ENCODE peak calls at places on chromosome 5, in seven cellular contexts. O is heart right ventricle, S is upper lobe of right lung, H is foreskin keratinocyte, F is aorta, U is heart left ventricle, V is pancreas. J is an unnamed sample.

GRCh38 chr5:58145397-58145796 is 314.5 kb downstream of the PLK2 start:
- ATAC-seq in O (no peak), S (no peak), H (no peak), F (no peak), U (no peak), V (no peak), J (no peak)

GRCh38 chr5:169760229-169760628 is 123.2 kb downstream of the DOCK2 start:
- ATAC-seq in O (no peak), S (no peak), H (no peak), F (no peak), U (no peak), V (no peak), J (no peak)

GRCh38 chr5:105739732-105740131 is 1931.0 kb downstream of the EFNA5 start:
- ATAC-seq in O (no peak), S (no peak), H (no peak), F (no peak), U (no peak), V (no peak), J (no peak)

GRCh38 chr5:172740483-172741205 is 30.4 kb downstream of the DUSP1 start:
- ATAC-seq in O (peak), S (peak), H (peak), F (peak), U (peak), V (peak), J (peak)

GRCh38 chr5:180785151-180785781 is 17.3 kb downstream of the MGAT1 start:
- ATAC-seq in O (peak), S (peak), H (peak), F (peak), U (peak), V (peak), J (peak)

GRCh38 chr5:64166201-64166959 is 737 bp downstream of the RNF180 start:
- ATAC-seq in O (peak), S (no peak), H (no peak), F (peak), U (peak), V (peak), J (peak)

GRCh38 chr5:142717582-142718215 is 31.8 kb upstream of the FGF1 start:
- ATAC-seq in O (peak), S (peak), H (no peak), F (peak), U (peak), V (peak), J (peak)

GRCh38 chr5:35608881-35609779 is 8.5 kb upstream of the SPEF2 start:
- ATAC-seq in O (no peak), S (no peak), H (no peak), F (no peak), U (no peak), V (no peak), J (no peak)

GRCh38 chr5:38011641-38012188 is 171.9 kb upstream of the GDNF start:
- ATAC-seq in O (no peak), S (no peak), H (no peak), F (no peak), U (no peak), V (no peak), J (no peak)

GRCh38 chr5:95261369-95262175 is 23.3 kb downstream of the MCTP1 start:
- ATAC-seq in O (no peak), S (peak), H (peak), F (peak), U (peak), V (peak), J (no peak)

GRCh38 chr5:64688965-64689364 is 1.3 kb upstream of the SHISAL2B start:
- ATAC-seq in O (no peak), S (no peak), H (no peak), F (no peak), U (no peak), V (no peak), J (no peak)

GRCh38 chr5:127757576-127757975 is 54.4 kb downstream of the CCDC192 start:
- ATAC-seq in O (peak), S (peak), H (peak), F (no peak), U (peak), V (peak), J (peak)

GRCh38 chr5:154868702-154869101 is 10.3 kb downstream of the CNOT8 start:
- ATAC-seq in O (peak), S (peak), H (peak), F (peak), U (peak), V (peak), J (no peak)

GRCh38 chr5:43352131-43352530 is 38.9 kb upstream of the HMGCS1 start:
- ATAC-seq in O (no peak), S (no peak), H (no peak), F (no peak), U (no peak), V (no peak), J (no peak)

GRCh38 chr5:3602713-3603502 is 7.3 kb downstream of the IRX1 start:
- ATAC-seq in O (peak), S (peak), H (peak), F (peak), U (peak), V (peak), J (no peak)

GRCh38 chr5:131272365-131273123 is 8.7 kb downstream of the CDC42SE2 start:
- ATAC-seq in O (no peak), S (no peak), H (no peak), F (no peak), U (no peak), V (no peak), J (no peak)

GRCh38 chr5:179307006-179307800 is 38.1 kb downstream of the ADAMTS2 start:
- ATAC-seq in O (peak), S (peak), H (no peak), F (no peak), U (no peak), V (no peak), J (no peak)

GRCh38 chr5:140381972-140382371 is 19.7 kb upstream of the ANKHD1 start:
- ATAC-seq in O (no peak), S (no peak), H (no peak), F (no peak), U (no peak), V (no peak), J (no peak)

GRCh38 chr5:55231476-55232193 is 1.8 kb downstream of the CCNO start:
- ATAC-seq in O (no peak), S (no peak), H (no peak), F (no peak), U (no peak), V (peak), J (no peak)

GRCh38 chr5:142342128-142342981 is 17.5 kb upstream of the SPRY4 start:
- ATAC-seq in O (peak), S (peak), H (peak), F (no peak), U (peak), V (no peak), J (no peak)

GRCh38 chr5:5331838-5332237 is 90.6 kb upstream of the ICE1 start:
- ATAC-seq in O (no peak), S (no peak), H (no peak), F (no peak), U (no peak), V (no peak), J (no peak)

GRCh38 chr5:119105971-119106370 is 35.1 kb downstream of the DMXL1 start:
- ATAC-seq in O (no peak), S (no peak), H (no peak), F (no peak), U (no peak), V (no peak), J (no peak)

GRCh38 chr5:149855371-149855770 is 89.2 kb downstream of the PDE6A start:
- ATAC-seq in O (no peak), S (no peak), H (no peak), F (no peak), U (no peak), V (no peak), J (no peak)

GRCh38 chr5:53456366-53456765 is 24.1 kb upstream of the FST start:
- ATAC-seq in O (no peak), S (no peak), H (no peak), F (no peak), U (no peak), V (no peak), J (no peak)

GRCh38 chr5:76521240-76521758 is 101.9 kb downstream of the F2RL2 start:
- ATAC-seq in O (no peak), S (peak), H (peak), F (no peak), U (peak), V (peak), J (peak)

GRCh38 chr5:73825219-73825618 is 199.2 kb downstream of the ARHGEF28 start:
- ATAC-seq in O (no peak), S (no peak), H (no peak), F (no peak), U (no peak), V (no peak), J (no peak)
- H3K27ac ChIP-seq in O (no peak), S (no peak), H (no peak), F (peak), U (no peak), V (no peak), J (no peak)

GRCh38 chr5:1887400-1888360 is 5.0 kb upstream of the IRX4 start:
- ATAC-seq in O (peak), S (no peak), H (no peak), F (no peak), U (peak), V (no peak), J (no peak)
- H3K27ac ChIP-seq in O (no peak), S (no peak), H (peak), F (no peak), U (peak), V (no peak), J (no peak)

GRCh38 chr5:191949-192690 is 825 bp downstream of the LRRC14B start:
- ATAC-seq in O (no peak), S (no peak), H (no peak), F (no peak), U (no peak), V (no peak), J (no peak)
- H3K27ac ChIP-seq in O (no peak), S (no peak), H (no peak), F (no peak), U (peak), V (no peak), J (no peak)

DNA sequence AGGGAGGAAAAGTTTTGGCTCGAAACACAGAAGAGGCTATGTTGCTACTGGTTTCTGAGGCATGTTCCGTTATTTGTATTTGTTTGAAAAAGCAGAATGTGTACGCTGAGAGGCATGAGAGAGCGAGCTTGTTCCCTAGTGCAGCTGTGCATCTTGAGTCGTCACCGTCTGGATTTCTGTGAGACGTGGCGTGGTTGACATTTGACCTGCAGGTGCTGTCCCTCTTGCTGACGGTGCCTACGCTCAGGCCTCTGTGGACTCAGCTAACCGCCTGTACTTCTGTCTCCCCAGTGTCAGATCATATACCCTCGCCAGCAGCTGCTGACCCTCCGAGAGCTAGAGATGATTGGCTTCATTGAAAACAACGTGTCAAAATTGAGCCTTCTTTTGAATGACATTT is 21.5 kb downstream of the TRIP13 start:
- ATAC-seq in O (no peak), S (no peak), H (no peak), F (no peak), U (no peak), V (no peak), J (no peak)
- H3K27ac ChIP-seq in O (no peak), S (no peak), H (peak), F (no peak), U (no peak), V (no peak), J (no peak)

GRCh38 chr5:132475531-132475930 is 15.0 kb downstream of the IRF1 start:
- ATAC-seq in O (peak), S (no peak), H (peak), F (no peak), U (peak), V (peak), J (peak)
- H3K27ac ChIP-seq in O (peak), S (peak), H (no peak), F (no peak), U (peak), V (peak), J (no peak)

GRCh38 chr5:41408676-41409443 is 101.5 kb downstream of the PLCXD3 start:
- ATAC-seq in O (peak), S (no peak), H (no peak), F (no peak), U (peak), V (no peak), J (no peak)
- H3K27ac ChIP-seq in O (peak), S (no peak), H (no peak), F (no peak), U (peak), V (no peak), J (no peak)

GRCh38 chr5:178115835-178116405 is 2.6 kb downstream of the N4BP3 start:
- ATAC-seq in O (no peak), S (no peak), H (no peak), F (no peak), U (no peak), V (no peak), J (no peak)
- H3K27ac ChIP-seq in O (peak), S (peak), H (no peak), F (no peak), U (peak), V (no peak), J (no peak)

DNA sequence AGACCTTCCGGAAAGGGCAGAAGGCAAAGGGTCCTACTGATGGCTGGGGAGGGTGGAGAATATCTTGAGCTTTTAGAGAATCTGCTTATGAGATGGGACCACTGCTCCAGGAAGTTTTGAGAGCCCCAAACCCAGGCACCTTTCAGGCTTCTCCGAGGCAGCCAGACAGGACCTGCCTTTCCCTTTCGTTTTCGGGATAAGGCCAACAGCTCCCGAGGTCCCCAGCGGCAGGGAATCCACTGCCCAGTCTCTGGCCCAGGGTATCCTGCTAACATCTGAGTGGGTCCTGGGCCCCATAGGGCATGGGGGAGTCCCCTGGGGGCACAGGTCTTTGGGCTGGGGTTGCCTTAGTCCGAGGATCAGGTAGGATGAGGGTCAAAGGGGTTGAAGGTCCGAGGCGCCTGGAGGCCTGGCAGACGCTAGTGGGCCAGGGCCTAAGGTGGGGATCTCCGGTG is 3.3 kb downstream of the PITX1 start:
- ATAC-seq in O (no peak), S (peak), H (no peak), F (no peak), U (no peak), V (peak), J (no peak)
- H3K27ac ChIP-seq in O (no peak), S (no peak), H (no peak), F (no peak), U (no peak), V (no peak), J (peak)

GRCh38 chr5:132456553-132457361 is 33.8 kb downstream of the IRF1 start:
- ATAC-seq in O (peak), S (peak), H (no peak), F (peak), U (peak), V (peak), J (peak)

GRCh38 chr5:132457371-132458225 is 33.0 kb downstream of the IRF1 start:
- ATAC-seq in O (peak), S (peak), H (no peak), F (peak), U (peak), V (peak), J (peak)

GRCh38 chr5:132458226-132458560 is 32.4 kb downstream of the IRF1 start:
- ATAC-seq in O (no peak), S (no peak), H (peak), F (no peak), U (no peak), V (no peak), J (no peak)

GRCh38 chr5:132458651-132459030 is 31.9 kb downstream of the IRF1 start:
- ATAC-seq in O (no peak), S (no peak), H (peak), F (no peak), U (no peak), V (no peak), J (no peak)

DNA sequence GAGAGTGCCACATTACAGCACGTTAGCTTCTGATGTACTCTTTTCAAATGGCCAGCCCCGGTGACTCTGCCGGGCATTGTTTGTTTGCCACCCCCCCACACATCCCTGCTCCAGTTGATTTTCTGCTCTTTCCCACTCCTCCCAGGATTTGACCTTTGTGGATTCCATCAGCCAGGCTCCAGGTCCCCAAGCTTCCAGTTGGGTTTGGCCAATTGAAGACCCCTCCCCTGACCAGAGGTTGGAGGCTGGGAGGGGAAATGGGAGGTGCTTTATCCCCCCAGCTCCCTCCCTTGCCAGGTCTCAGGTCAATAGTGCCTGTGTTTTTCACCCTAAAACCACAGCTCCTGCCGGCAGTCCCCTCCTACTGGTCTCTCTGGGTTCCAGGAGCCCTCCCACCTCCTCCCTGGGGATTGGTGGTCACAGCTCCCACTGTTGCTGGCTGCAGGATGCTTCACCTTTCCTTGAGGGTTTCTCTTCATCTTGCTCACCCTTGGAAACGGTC is 34.9 kb downstream of the IRF1 start:
- ATAC-seq in O (no peak), S (no peak), H (no peak), F (no peak), U (no peak), V (no peak), J (no peak)
- H3K27ac ChIP-seq in O (peak), S (peak), H (no peak), F (no peak), U (peak), V (peak), J (no peak)

J was measured in gastroesophageal sphincter.